ENCODE peak calls at places on chromosomes 7 and 10, in nine cellular contexts. V, S, O, F, U, Z, B, E and R are unnamed samples.

GRCh38 chr7:16669581-16669980 is 23.6 kb downstream of the BZW2 start:
- DNase-seq in V (no peak), S (no peak), O (no peak), F (peak; percentile 19), U (no peak), Z (no peak), B (no peak), E (no peak), R (no peak)

GRCh38 chr10:58976254-58976653 is 200.2 kb upstream of the PHYHIPL start:
- DNase-seq in V (no peak), S (no peak), O (no peak), F (no peak), U (no peak), Z (no peak), B (no peak), E (no peak), R (no peak)

GRCh38 chr10:132554991-132555647 is 17.5 kb downstream of the INPP5A start:
- DNase-seq in V (no peak), S (no peak), O (no peak), F (no peak), U (no peak), Z (no peak), B (peak; percentile 56), E (no peak), R (peak; percentile 56)

GRCh38 chr7:26930201-26930600 is 65.8 kb upstream of the SKAP2 start:
- DNase-seq in V (no peak), S (no peak), O (no peak), F (no peak), U (no peak), Z (no peak), B (no peak), E (no peak), R (no peak)

GRCh38 chr7:107659666-107660065 is 962 bp upstream of the SLC26A4 start:
- DNase-seq in V (no peak), S (peak; percentile 20), O (no peak), F (peak; percentile 29), U (no peak), Z (no peak), B (no peak), E (peak; percentile 26), R (no peak)

GRCh38 chr7:4665661-4666060 is 16.4 kb upstream of the FOXK1 start:
- DNase-seq in V (no peak), S (peak; percentile 83), O (no peak), F (peak; percentile 50), U (no peak), Z (no peak), B (no peak), E (peak; percentile 53), R (no peak)

GRCh38 chr7:32670105-32670504 is 174.8 kb downstream of the AVL9 start:
- DNase-seq in V (peak; percentile 69), S (peak; percentile 86), O (no peak), F (peak; percentile 96), U (no peak), Z (no peak), B (no peak), E (peak; percentile 30), R (no peak)

GRCh38 chr10:90458054-90458453 is 399.8 kb downstream of the HTR7 start:
- DNase-seq in V (no peak), S (no peak), O (no peak), F (no peak), U (no peak), Z (no peak), B (no peak), E (no peak), R (no peak)

GRCh38 chr7:141640239-141640840 is 61.6 kb downstream of the DENND11 start:
- DNase-seq in V (no peak), S (no peak), O (no peak), F (peak; percentile 67), U (no peak), Z (no peak), B (no peak), E (no peak), R (no peak)

GRCh38 chr10:132599712-132600111 is 62.1 kb downstream of the INPP5A start:
- DNase-seq in V (no peak), S (no peak), O (no peak), F (no peak), U (no peak), Z (no peak), B (no peak), E (no peak), R (no peak)

GRCh38 chr7:105268511-105269392 is 120.0 kb downstream of the SRPK2 start:
- DNase-seq in V (peak; percentile 70), S (peak; percentile 35), O (no peak), F (peak; percentile 28), U (peak; percentile 63), Z (peak; percentile 45), B (no peak), E (no peak), R (no peak)

GRCh38 chr10:71838264-71839211 is 12.5 kb downstream of the PSAP start:
- DNase-seq in V (no peak), S (no peak), O (no peak), F (peak; percentile 96), U (no peak), Z (no peak), B (no peak), E (peak; percentile 93), R (no peak)

GRCh38 chr10:74825371-74826141 is 844 bp upstream of the KAT6B start:
- DNase-seq in V (no peak), S (peak; percentile 22), O (peak; percentile 14), F (no peak), U (peak; percentile 48), Z (peak; percentile 20), B (peak; percentile 12), E (peak; percentile 49), R (no peak)

GRCh38 chr7:98168181-98168903 is 42.9 kb upstream of the BHLHA15 start:
- DNase-seq in V (peak; percentile 35), S (peak; percentile 54), O (peak; percentile 57), F (peak; percentile 65), U (peak; percentile 85), Z (peak; percentile 63), B (peak; percentile 5), E (peak; percentile 53), R (no peak)

GRCh38 chr7:129786179-129786514 is 166.6 kb downstream of the UBE2H start:
- DNase-seq in V (no peak), S (no peak), O (no peak), F (no peak), U (no peak), Z (no peak), B (no peak), E (no peak), R (no peak)

GRCh38 chr7:158829021-158829341 is 328 bp downstream of the ESYT2 start:
- DNase-seq in V (no peak), S (peak; percentile 44), O (peak; percentile 28), F (peak; percentile 70), U (peak; percentile 89), Z (peak; percentile 62), B (no peak), E (peak; percentile 75), R (peak; percentile 67)

GRCh38 chr10:125144693-125145623 is 15.4 kb downstream of the CTBP2 start:
- DNase-seq in V (no peak), S (no peak), O (no peak), F (no peak), U (peak; percentile 40), Z (no peak), B (no peak), E (no peak), R (no peak)

GRCh38 chr10:99593312-99593711 is 26.9 kb downstream of the SLC25A28 start:
- DNase-seq in V (no peak), S (no peak), O (no peak), F (no peak), U (no peak), Z (no peak), B (no peak), E (no peak), R (no peak)

GRCh38 chr7:100604976-100605911 is 3.1 kb downstream of the PCOLCE start:
- DNase-seq in V (no peak), S (no peak), O (no peak), F (no peak), U (peak; percentile 28), Z (no peak), B (no peak), E (no peak), R (no peak)

GRCh38 chr7:136859798-136860197 is 8.7 kb upstream of the CHRM2 start:
- DNase-seq in V (no peak), S (no peak), O (no peak), F (no peak), U (no peak), Z (no peak), B (no peak), E (no peak), R (no peak)

GRCh38 chr10:101136007-101136707 is 5.1 kb downstream of the TLX1 start:
- DNase-seq in V (no peak), S (no peak), O (no peak), F (no peak), U (no peak), Z (no peak), B (no peak), E (no peak), R (no peak)

GRCh38 chr7:55484834-55485233 is 87.5 kb downstream of the VOPP1 start:
- DNase-seq in V (no peak), S (no peak), O (no peak), F (no peak), U (no peak), Z (no peak), B (no peak), E (no peak), R (no peak)